ENCODE peak calls at places on chromosomes 5 and 9, in seven cellular contexts. A is neural progenitor cell, R is testis, I is A549, S is uterus, L is AG04450, G is cardiac fibroblast. O is an unnamed sample.

GRCh38 chr5:7927466-7928375 is 58.8 kb downstream of the MTRR start:
- DNase-seq in A (peak), R (peak), I (peak), S (no peak), L (peak), G (peak), O (no peak)

GRCh38 chr9:116360974-116361373 is 207.4 kb downstream of the PAPPA start:
- DNase-seq in A (no peak), R (no peak), I (no peak), S (no peak), L (no peak), G (no peak), O (no peak)

GRCh38 chr9:106575903-106576755 is 286.8 kb upstream of the ZNF462 start:
- DNase-seq in A (peak), R (no peak), I (no peak), S (no peak), L (no peak), G (no peak), O (no peak)

GRCh38 chr5:159444441-159445082 is 114.3 kb upstream of the IL12B start:
- DNase-seq in A (peak), R (no peak), I (peak), S (no peak), L (peak), G (peak), O (no peak)

GRCh38 chr5:102794677-102795331 is 39.7 kb downstream of the PAM start:
- DNase-seq in A (no peak), R (no peak), I (no peak), S (no peak), L (no peak), G (no peak), O (no peak)

GRCh38 chr5:10946050-10946449 is 185.0 kb upstream of the DAP start:
- DNase-seq in A (peak), R (no peak), I (no peak), S (no peak), L (no peak), G (no peak), O (no peak)

GRCh38 chr9:115923903-115924668 is 229.5 kb upstream of the PAPPA start:
- DNase-seq in A (no peak), R (no peak), I (peak), S (no peak), L (peak), G (peak), O (no peak)

GRCh38 chr9:116101516-116101915 is 52.1 kb upstream of the PAPPA start:
- DNase-seq in A (no peak), R (no peak), I (peak), S (no peak), L (no peak), G (peak), O (peak)

GRCh38 chr5:141811287-141812155 is 66.7 kb downstream of the PCDH1 start:
- DNase-seq in A (peak), R (peak), I (no peak), S (no peak), L (no peak), G (no peak), O (no peak)

GRCh38 chr5:115366223-115366622 is 69.8 kb upstream of the CCDC112 start:
- DNase-seq in A (no peak), R (no peak), I (peak), S (no peak), L (peak), G (peak), O (peak)

GRCh38 chr5:59745422-59745863 is 148.1 kb downstream of the PDE4D start:
- DNase-seq in A (no peak), R (no peak), I (peak), S (peak), L (no peak), G (peak), O (peak)

GRCh38 chr5:76642390-76643040 is 19.3 kb upstream of the F2RL2 start:
- DNase-seq in A (no peak), R (no peak), I (no peak), S (no peak), L (peak), G (peak), O (peak)

GRCh38 chr9:136028760-136029470 is 66.2 kb downstream of the NACC2 start:
- DNase-seq in A (no peak), R (no peak), I (no peak), S (peak), L (no peak), G (no peak), O (no peak)

GRCh38 chr5:147234825-147235635 is at the start of gene STK32A:
- DNase-seq in A (peak), R (peak), I (peak), S (peak), L (no peak), G (peak), O (no peak)

GRCh38 chr9:114507726-114508125 is 2.5 kb upstream of the WHRN start:
- DNase-seq in A (peak), R (peak), I (peak), S (no peak), L (no peak), G (peak), O (peak)

GRCh38 chr5:60701317-60701988 is 1.5 kb upstream of the DEPDC1B start:
- DNase-seq in A (no peak), R (no peak), I (no peak), S (no peak), L (no peak), G (no peak), O (peak)

GRCh38 chr5:74575741-74576538 is 64.6 kb downstream of the ENC1 start:
- DNase-seq in A (no peak), R (no peak), I (no peak), S (no peak), L (no peak), G (peak), O (peak)

GRCh38 chr5:91212336-91213092 is 170.6 kb downstream of the ARRDC3 start:
- DNase-seq in A (no peak), R (peak), I (peak), S (peak), L (peak), G (peak), O (no peak)

GRCh38 chr9:129339539-129340157 is 161.6 kb upstream of the IER5L start:
- DNase-seq in A (no peak), R (no peak), I (no peak), S (no peak), L (no peak), G (no peak), O (no peak)

GRCh38 chr5:179192185-179192890 is 132.2 kb downstream of the ZNF354C start:
- DNase-seq in A (no peak), R (no peak), I (no peak), S (no peak), L (no peak), G (no peak), O (no peak)

GRCh38 chr5:1304059-1304458 is 9.2 kb upstream of the TERT start:
- DNase-seq in A (no peak), R (no peak), I (no peak), S (no peak), L (no peak), G (no peak), O (no peak)

GRCh38 chr5:134175874-134176522 is 752 bp downstream of the SKP1 start:
- DNase-seq in A (no peak), R (no peak), I (peak), S (no peak), L (no peak), G (peak), O (no peak)

GRCh38 chr9:9174358-9174757 is 1374.8 kb upstream of the DMAC1 start:
- DNase-seq in A (no peak), R (no peak), I (no peak), S (no peak), L (no peak), G (no peak), O (no peak)

GRCh38 chr5:104016650-104017049 is 454.1 kb upstream of the NUDT12 start:
- DNase-seq in A (no peak), R (no peak), I (no peak), S (no peak), L (peak), G (peak), O (no peak)

DNA sequence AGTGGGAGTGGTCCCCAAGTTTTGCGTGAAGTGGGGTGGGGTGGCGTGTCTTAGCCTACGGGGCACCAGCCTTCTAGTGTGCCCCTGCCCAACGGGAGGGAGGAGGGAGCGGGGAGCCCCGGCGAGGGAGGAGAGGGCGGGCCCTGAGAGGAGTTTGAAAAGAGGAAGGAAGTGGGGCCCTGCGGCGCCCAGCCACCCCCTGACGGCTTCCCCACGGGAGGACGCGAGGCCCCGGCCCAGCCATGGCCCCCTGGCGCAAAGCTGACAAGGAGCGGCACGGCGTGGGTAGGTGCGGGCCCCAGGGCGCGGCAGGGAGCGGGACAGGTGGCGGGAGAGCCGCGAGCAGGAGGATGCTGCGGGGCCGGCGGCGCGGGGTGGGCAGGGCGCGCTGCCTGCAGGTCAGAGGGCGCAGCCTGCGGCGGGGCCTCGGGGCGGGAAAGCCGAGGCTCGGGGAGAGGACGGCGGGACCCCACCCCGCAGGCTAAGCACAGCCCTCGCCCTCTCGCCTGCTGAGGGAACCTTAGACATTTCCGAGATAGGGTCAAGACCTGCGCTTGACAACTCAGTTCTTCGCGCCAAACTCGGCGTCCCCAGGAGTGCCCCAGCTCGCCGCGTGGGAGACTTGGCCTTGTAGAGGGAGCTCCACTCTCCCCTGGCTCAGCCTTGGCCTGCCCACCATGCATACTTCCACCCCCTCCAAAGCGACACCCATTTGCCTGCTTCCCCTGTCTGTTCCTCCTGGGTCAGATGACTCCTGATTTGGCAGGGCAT is at the start of gene DOCK2:
- DNase-seq in A (peak), R (peak), I (no peak), S (no peak), L (no peak), G (no peak), O (no peak)
- H3K4me3 ChIP-seq in A (peak), R (peak), I (no peak), S (no peak), L (peak), G (peak), O (peak)

DNA sequence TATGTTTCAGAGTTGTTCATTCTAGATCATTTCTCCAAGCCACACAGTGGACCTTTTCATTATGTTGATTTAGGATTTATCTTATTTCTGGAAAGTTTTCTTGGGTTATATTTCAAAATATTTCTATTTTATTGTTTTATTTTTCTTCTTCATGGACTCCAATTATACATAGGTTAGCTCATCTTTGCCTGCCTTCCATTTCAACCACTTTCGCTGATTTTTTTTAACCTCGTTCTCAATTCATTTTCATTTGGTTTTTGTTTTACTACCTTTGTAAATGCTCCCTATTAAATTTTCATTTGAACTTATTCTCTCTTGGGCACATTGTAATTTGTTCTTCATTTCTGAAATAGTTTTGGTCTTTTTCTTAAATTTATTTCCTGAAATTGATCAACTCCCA is 169.0 kb upstream of the PITX1 start:
- DNase-seq in A (no peak), R (no peak), I (no peak), S (no peak), L (no peak), G (no peak), O (no peak)
- TF ChIP-seq CTCF in A (no peak), R (no peak), I (no peak), S (no peak), L (no peak), G (no peak), O (no peak)

DNA sequence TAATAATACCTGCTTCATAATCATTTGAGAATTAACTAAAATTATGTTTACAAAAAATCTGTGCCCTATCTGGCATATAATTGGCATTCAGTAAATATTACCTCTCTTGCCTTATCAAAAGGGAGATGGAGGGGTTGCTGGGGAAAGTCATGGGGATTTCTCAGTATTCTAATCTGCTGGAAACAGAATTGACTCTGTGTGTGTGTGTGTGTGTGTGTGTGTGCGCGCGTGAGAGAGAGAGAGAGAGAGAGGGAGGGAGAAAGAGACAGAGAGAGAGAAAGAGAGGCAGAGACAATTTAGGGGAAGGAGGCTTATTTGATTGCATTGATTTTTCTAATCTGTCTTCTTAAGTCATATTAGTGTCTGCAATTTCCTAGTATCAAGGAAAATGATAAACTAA is 20.3 kb downstream of the ZNF474 start:
- DNase-seq in A (no peak), R (no peak), I (no peak), S (no peak), L (no peak), G (no peak), O (no peak)
- H3K4me3 ChIP-seq in A (no peak), R (no peak), I (no peak), S (no peak), L (no peak), G (no peak), O (no peak)

DNA sequence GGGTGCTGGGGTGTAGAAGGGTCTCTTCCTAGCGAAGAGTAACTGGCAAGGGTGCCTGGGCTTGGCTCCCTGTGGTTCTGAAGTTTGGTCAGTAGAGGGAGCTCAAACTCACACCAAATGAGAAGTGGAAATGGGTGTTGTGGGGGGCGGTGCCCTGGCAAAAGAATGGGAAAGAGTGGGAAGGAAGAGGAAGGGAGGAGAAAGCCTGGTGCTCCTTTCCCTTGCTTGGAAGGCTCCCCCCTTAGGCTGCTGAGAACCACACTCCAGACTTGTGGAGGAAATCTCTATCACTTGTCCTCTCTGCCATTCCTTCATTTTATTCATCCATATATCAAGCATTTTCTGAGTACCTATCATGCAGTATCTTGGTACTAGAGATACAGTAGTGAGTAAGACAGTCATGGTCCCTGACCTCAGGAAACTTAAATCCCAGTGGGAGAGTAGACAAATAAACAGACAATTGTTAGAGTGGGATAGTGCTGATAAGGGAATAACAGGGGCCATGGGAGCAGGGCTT is 13.0 kb downstream of the SLC4A9 start:
- DNase-seq in A (peak), R (peak), I (peak), S (peak), L (peak), G (peak), O (no peak)
- TF ChIP-seq CTCF in A (peak), R (peak), I (peak), S (peak), L (peak), G (peak), O (peak)

DNA sequence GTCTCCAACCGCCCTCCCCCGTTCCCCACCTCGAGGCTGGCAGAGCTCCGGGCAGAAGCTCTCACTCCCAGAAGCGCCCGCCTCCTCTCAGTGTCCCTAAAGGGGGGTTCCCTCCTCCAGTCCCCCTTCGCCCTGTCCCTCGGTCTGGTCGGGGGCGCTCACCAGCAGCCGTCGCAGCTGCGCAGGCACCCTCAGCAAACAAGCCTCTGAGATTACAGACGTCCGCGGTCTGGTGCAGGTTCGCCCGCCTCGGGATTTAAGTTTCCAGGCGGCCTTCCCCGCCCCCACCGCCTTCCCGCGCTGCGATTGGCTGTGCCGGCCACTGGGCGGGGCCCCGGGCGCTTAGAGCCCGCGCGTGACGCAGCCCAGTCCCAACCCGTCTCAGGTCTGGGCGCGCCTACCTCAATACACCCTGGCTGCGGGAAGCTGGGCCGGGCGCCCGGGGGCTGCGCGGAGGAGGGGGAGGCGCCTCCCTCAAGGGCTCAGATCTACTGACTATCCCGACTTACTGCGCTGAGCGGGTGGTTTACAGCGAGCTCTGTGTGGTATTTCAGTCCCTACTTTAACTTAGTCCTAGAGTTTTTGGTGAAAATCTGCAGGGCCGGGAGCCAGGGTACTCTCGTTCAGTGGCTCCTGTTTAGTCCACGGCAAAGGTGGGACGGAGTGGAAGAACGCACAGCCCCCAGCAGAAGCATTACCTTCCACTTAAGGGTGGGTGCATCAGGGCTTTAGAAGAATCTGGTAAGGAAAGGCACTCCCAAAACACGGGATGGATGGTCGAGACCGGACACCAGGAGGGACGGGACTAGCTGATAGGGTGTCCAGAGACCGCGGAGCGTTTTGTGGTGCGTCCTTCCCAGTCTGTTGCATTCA is at the start of gene CTSV:
- DNase-seq in A (peak), R (peak), I (peak), S (peak), L (peak), G (peak), O (peak)
- H3K4me3 ChIP-seq in A (peak), R (peak), I (peak), S (peak), L (peak), G (peak), O (peak)

GRCh38 chr5:140227046-140227445 is 52.1 kb downstream of the CYSTM1 start:
- DNase-seq in A (no peak), R (no peak), I (no peak), S (no peak), L (no peak), G (no peak), O (no peak)
- TF ChIP-seq CTCF in A (no peak), R (no peak), I (no peak), S (no peak), L (no peak), G (no peak), O (no peak)

GRCh38 chr9:13568446-13568845 is 289.0 kb upstream of the MPDZ start:
- DNase-seq in A (no peak), R (no peak), I (no peak), S (no peak), L (no peak), G (peak), O (no peak)

GRCh38 chr9:13570521-13570974 is 291.1 kb upstream of the MPDZ start:
- DNase-seq in A (no peak), R (no peak), I (no peak), S (no peak), L (no peak), G (peak), O (no peak)

GRCh38 chr9:13569706-13570423 is 290.4 kb upstream of the MPDZ start:
- DNase-seq in A (no peak), R (no peak), I (no peak), S (no peak), L (no peak), G (peak), O (no peak)

GRCh38 chr9:13567833-13568232 is 288.3 kb upstream of the MPDZ start:
- DNase-seq in A (no peak), R (no peak), I (no peak), S (no peak), L (no peak), G (peak), O (no peak)

GRCh38 chr9:13568851-13569618 is 289.5 kb upstream of the MPDZ start:
- DNase-seq in A (peak), R (no peak), I (no peak), S (no peak), L (no peak), G (peak), O (no peak)
- H3K4me3 ChIP-seq in A (peak), R (no peak), I (no peak), S (no peak), L (peak), G (no peak), O (peak)

DNA sequence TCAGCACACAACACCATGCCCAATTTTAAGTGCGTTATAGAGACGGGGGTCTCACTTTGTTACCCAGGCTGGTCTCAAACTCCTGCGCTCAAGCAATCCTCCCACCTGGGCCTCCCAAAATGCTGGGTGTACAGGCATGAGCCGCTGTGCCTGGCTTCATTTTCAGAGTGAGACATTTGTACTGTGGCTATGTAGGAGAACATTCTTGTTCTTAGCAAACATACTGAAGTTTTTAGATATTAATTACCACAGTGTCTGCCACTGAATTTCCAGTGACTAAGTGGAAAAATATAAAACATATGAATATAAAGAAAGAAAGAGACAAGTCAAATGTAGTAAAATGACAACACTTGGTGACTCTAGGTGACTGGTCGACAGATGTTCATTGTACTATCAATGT is 20.9 kb downstream of the BTNL9 start:
- DNase-seq in A (no peak), R (no peak), I (no peak), S (no peak), L (no peak), G (no peak), O (no peak)
- TF ChIP-seq CTCF in A (no peak), R (no peak), I (no peak), S (no peak), L (no peak), G (no peak), O (no peak)